ENCODE peak calls at places on chromosomes 11 and 22, in five cellular contexts. One of them, this sample, is unnamed.

GRCh38 chr11:57425565-57426438 is 1.1 kb downstream of the SLC43A3 start:
- DNase-seq in astrocyte of the cerebellum: no peak
- DNase-seq in left lung: peak; percentile 85
- DNase-seq in cardiac fibroblast: peak; percentile 63
- DNase-seq in right atrium auricular region: peak; percentile 86
- DNase-seq in this sample: no peak

GRCh38 chr11:103794262-103794661 is 242.2 kb upstream of the DDI1 start:
- DNase-seq in right atrium auricular region: no peak
- DNase-seq in left lung: no peak
- DNase-seq in astrocyte of the cerebellum: no peak
- DNase-seq in cardiac fibroblast: peak; percentile 85
- DNase-seq in this sample: no peak

GRCh38 chr22:44597616-44598015 is 99.6 kb upstream of the RTL6 start:
- DNase-seq in left lung: no peak
- DNase-seq in cardiac fibroblast: no peak
- DNase-seq in astrocyte of the cerebellum: no peak
- DNase-seq in right atrium auricular region: no peak
- DNase-seq in this sample: no peak

GRCh38 chr11:123536690-123537437 is 106.8 kb downstream of the GRAMD1B start:
- DNase-seq in left lung: no peak
- DNase-seq in astrocyte of the cerebellum: no peak
- DNase-seq in cardiac fibroblast: peak; percentile 56
- DNase-seq in right atrium auricular region: no peak
- DNase-seq in this sample: no peak

GRCh38 chr11:14679662-14680061 is 36.1 kb downstream of the PDE3B start:
- DNase-seq in astrocyte of the cerebellum: no peak
- DNase-seq in cardiac fibroblast: no peak
- DNase-seq in right atrium auricular region: no peak
- DNase-seq in left lung: no peak
- DNase-seq in this sample: no peak

GRCh38 chr11:116928102-116928777 is 90.8 kb upstream of the APOA1 start:
- DNase-seq in cardiac fibroblast: peak; percentile 13
- DNase-seq in right atrium auricular region: no peak
- DNase-seq in left lung: no peak
- DNase-seq in astrocyte of the cerebellum: no peak
- DNase-seq in this sample: no peak

GRCh38 chr11:72676874-72677341 is 2.7 kb upstream of the PDE2A start:
- DNase-seq in right atrium auricular region: no peak
- DNase-seq in cardiac fibroblast: peak; percentile 54
- DNase-seq in left lung: peak; percentile 90
- DNase-seq in astrocyte of the cerebellum: no peak
- DNase-seq in this sample: no peak

GRCh38 chr11:65439331-65440181 is 17.0 kb downstream of the NEAT1 start:
- DNase-seq in right atrium auricular region: peak; percentile 57
- DNase-seq in left lung: no peak
- DNase-seq in astrocyte of the cerebellum: no peak
- DNase-seq in cardiac fibroblast: peak; percentile 65
- DNase-seq in this sample: no peak

GRCh38 chr22:27204817-27205216 is 547.4 kb downstream of the MIAT start:
- DNase-seq in right atrium auricular region: no peak
- DNase-seq in astrocyte of the cerebellum: no peak
- DNase-seq in left lung: no peak
- DNase-seq in cardiac fibroblast: no peak
- DNase-seq in this sample: no peak

GRCh38 chr22:27204280-27204679 is 546.9 kb downstream of the MIAT start:
- DNase-seq in cardiac fibroblast: no peak
- DNase-seq in right atrium auricular region: no peak
- DNase-seq in left lung: no peak
- DNase-seq in astrocyte of the cerebellum: no peak
- DNase-seq in this sample: no peak

GRCh38 chr22:27207907-27208306 is 550.5 kb downstream of the MIAT start:
- DNase-seq in astrocyte of the cerebellum: no peak
- DNase-seq in right atrium auricular region: peak; percentile 70
- DNase-seq in left lung: no peak
- DNase-seq in cardiac fibroblast: no peak
- DNase-seq in this sample: no peak

GRCh38 chr22:27206001-27206746 is 548.8 kb downstream of the MIAT start:
- DNase-seq in astrocyte of the cerebellum: peak; percentile 24
- DNase-seq in cardiac fibroblast: peak; percentile 31
- DNase-seq in right atrium auricular region: no peak
- DNase-seq in left lung: no peak
- DNase-seq in this sample: no peak

GRCh38 chr22:27206747-27207133 is 549.4 kb downstream of the MIAT start:
- DNase-seq in astrocyte of the cerebellum: no peak
- DNase-seq in left lung: no peak
- DNase-seq in right atrium auricular region: no peak
- DNase-seq in cardiac fibroblast: no peak
- DNase-seq in this sample: no peak
- H3K4me3 ChIP-seq in astrocyte of the cerebellum: no peak overlapping the region
- H3K4me3 ChIP-seq in left lung: no peak overlapping the region
- H3K4me3 ChIP-seq in right atrium auricular region: no peak overlapping the region
- H3K4me3 ChIP-seq in cardiac fibroblast: no peak overlapping the region
- H3K4me3 ChIP-seq in this sample: no peak overlapping the region

GRCh38 chr11:28674432-28675076 is 566.4 kb downstream of the METTL15 start:
- DNase-seq in left lung: no peak
- DNase-seq in cardiac fibroblast: peak; percentile 53
- DNase-seq in astrocyte of the cerebellum: no peak
- DNase-seq in right atrium auricular region: no peak
- DNase-seq in this sample: no peak
- TF ChIP-seq CTCF in left lung: no peak
- TF ChIP-seq CTCF in cardiac fibroblast: peak; percentile 29
- TF ChIP-seq CTCF in astrocyte of the cerebellum: peak; percentile 42
- TF ChIP-seq CTCF in right atrium auricular region: peak; percentile 43
- TF ChIP-seq CTCF in this sample: peak; percentile 57

DNA sequence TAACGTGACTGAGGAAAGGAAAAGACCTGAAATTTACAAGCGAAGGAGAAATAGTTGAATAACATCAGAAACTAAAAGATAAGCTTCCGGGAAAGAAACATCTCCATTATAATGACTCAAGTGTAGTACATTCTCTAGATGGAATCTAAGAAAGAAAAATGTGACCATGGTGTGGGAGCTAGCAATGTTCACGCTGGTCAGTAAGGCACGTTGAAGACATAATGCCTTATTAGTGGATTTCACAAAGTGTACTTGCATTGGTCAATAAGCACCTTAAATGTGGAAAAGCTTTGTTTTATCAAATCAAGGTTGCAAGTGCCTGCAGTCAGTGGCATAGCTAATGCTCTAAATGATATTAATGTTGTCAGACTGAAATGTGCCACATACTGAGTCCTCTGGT is 2.8 kb upstream of the LARGE1 start:
- DNase-seq in left lung: no peak
- DNase-seq in cardiac fibroblast: no peak
- DNase-seq in right atrium auricular region: no peak
- DNase-seq in astrocyte of the cerebellum: no peak
- DNase-seq in this sample: no peak
- H3K4me3 ChIP-seq in left lung: peak overlapping the region; percentile 52
- H3K4me3 ChIP-seq in cardiac fibroblast: peak overlapping the region; percentile 64
- H3K4me3 ChIP-seq in right atrium auricular region: peak overlapping the region; percentile 62
- H3K4me3 ChIP-seq in astrocyte of the cerebellum: peak overlapping the region; percentile 47
- H3K4me3 ChIP-seq in this sample: peak overlapping the region; percentile 77

DNA sequence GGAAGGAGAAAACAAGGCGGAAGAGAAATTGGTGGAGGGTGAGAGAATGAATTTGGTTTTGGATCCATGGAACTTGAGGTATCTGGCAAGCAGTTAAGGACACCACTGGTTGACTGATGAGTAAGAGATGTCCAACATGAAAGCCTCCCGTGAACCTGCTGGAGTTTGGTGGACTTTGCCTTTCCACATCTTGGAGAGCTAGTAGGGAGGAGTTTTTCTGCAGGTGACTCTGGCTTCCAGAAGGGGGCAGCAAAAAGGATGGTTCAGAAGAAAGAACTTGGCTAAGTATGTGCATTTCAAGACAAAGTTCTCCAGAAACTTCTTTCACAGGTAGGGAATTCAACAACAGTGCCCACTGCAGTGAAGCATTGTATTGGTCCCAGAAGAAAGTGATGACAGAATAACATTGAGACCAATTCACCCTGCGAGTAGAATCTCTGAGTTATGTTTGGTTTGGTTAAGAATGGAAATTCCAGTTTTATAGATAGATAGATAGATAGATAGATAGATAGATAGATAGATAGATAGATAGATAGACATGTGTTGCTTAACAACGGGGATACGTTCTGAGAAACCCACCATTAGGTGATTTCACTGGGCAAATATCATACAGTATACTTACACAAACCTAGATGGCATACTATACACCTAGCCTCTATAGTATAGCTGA is 28.5 kb downstream of the DCDC1 start:
- DNase-seq in right atrium auricular region: no peak
- DNase-seq in astrocyte of the cerebellum: peak; percentile 2
- DNase-seq in cardiac fibroblast: peak; percentile 52
- DNase-seq in left lung: no peak
- DNase-seq in this sample: no peak
- TF ChIP-seq CTCF in right atrium auricular region: no peak
- TF ChIP-seq CTCF in astrocyte of the cerebellum: peak; percentile 60
- TF ChIP-seq CTCF in cardiac fibroblast: peak; percentile 69
- TF ChIP-seq CTCF in left lung: peak; percentile 35
- TF ChIP-seq CTCF in this sample: peak; percentile 71

DNA sequence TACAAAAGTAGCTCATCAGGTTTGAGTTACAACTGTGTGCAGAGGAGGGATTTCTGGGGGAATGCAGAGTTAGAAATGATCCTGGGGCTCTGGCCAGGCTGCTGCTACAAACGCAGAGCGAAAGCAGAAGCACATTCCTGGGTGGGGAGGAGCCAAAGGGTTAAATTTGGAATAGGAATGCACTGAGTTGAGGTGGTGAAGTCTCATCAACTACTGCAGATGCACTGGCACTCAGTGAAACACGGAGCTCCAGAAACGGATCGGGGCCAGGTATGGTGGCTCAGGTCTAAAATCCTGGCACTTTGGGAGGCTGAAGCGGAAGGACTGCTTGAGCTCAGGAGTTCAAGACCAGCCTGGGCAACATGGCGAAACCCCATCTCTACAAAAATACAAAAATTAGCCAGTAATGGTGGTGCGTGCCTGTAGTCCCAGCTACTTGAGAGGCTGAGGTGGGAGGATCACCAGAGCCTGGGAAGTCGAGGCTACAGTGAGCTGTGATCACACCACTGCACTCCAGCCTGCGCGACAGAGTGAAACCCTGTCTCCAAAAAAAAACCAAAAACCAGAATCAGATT is 3.2 kb downstream of the CHKA start:
- DNase-seq in left lung: no peak
- DNase-seq in right atrium auricular region: no peak
- DNase-seq in cardiac fibroblast: no peak
- DNase-seq in astrocyte of the cerebellum: no peak
- DNase-seq in this sample: no peak
- H3K4me3 ChIP-seq in left lung: no peak overlapping the region
- H3K4me3 ChIP-seq in right atrium auricular region: no peak overlapping the region
- H3K4me3 ChIP-seq in cardiac fibroblast: no peak overlapping the region
- H3K4me3 ChIP-seq in astrocyte of the cerebellum: no peak overlapping the region
- H3K4me3 ChIP-seq in this sample: no peak overlapping the region

GRCh38 chr11:42631223-42631843 is 680.5 kb upstream of the API5 start:
- DNase-seq in right atrium auricular region: no peak
- DNase-seq in cardiac fibroblast: peak; percentile 16
- DNase-seq in astrocyte of the cerebellum: no peak
- DNase-seq in left lung: no peak
- DNase-seq in this sample: peak; percentile 30
- TF ChIP-seq CTCF in right atrium auricular region: no peak
- TF ChIP-seq CTCF in cardiac fibroblast: peak; percentile 22
- TF ChIP-seq CTCF in astrocyte of the cerebellum: peak; percentile 11
- TF ChIP-seq CTCF in left lung: peak; percentile 35
- TF ChIP-seq CTCF in this sample: peak; percentile 45

GRCh38 chr11:44726278-44727113 is at the start of gene TSPAN18:
- DNase-seq in left lung: no peak
- DNase-seq in astrocyte of the cerebellum: no peak
- DNase-seq in right atrium auricular region: no peak
- DNase-seq in cardiac fibroblast: no peak
- DNase-seq in this sample: no peak

GRCh38 chr11:44728085-44728410 is 1.3 kb downstream of the TSPAN18 start:
- DNase-seq in cardiac fibroblast: no peak
- DNase-seq in right atrium auricular region: no peak
- DNase-seq in astrocyte of the cerebellum: no peak
- DNase-seq in left lung: no peak
- DNase-seq in this sample: no peak

GRCh38 chr11:44728491-44728910 is 1.7 kb downstream of the TSPAN18 start:
- DNase-seq in astrocyte of the cerebellum: no peak
- DNase-seq in cardiac fibroblast: no peak
- DNase-seq in left lung: no peak
- DNase-seq in right atrium auricular region: no peak
- DNase-seq in this sample: no peak

GRCh38 chr11:44727373-44728084 is 767 bp downstream of the TSPAN18 start:
- DNase-seq in astrocyte of the cerebellum: peak; percentile 19
- DNase-seq in cardiac fibroblast: peak; percentile 75
- DNase-seq in right atrium auricular region: peak; percentile 83
- DNase-seq in left lung: peak; percentile 94
- DNase-seq in this sample: no peak

DNA sequence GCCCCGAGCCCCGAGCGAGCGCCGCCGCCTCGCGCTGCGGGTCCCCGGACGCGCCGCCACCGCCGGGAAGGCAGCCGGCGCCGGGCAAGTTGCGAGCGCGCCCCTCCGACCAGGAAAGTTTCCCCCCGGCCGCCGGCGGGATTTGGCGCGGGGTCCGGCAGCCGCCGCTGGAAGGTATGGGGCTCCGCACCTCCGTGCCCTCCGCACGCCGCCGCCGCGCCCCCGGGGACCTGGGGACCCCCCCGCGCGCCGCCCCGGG is 281 bp downstream of the TSPAN18 start:
- DNase-seq in cardiac fibroblast: no peak
- DNase-seq in astrocyte of the cerebellum: no peak
- DNase-seq in right atrium auricular region: no peak
- DNase-seq in left lung: no peak
- DNase-seq in this sample: no peak
- H3K4me3 ChIP-seq in cardiac fibroblast: no peak overlapping the region
- H3K4me3 ChIP-seq in astrocyte of the cerebellum: peak overlapping the region; percentile 40
- H3K4me3 ChIP-seq in right atrium auricular region: peak overlapping the region; percentile 72
- H3K4me3 ChIP-seq in left lung: peak overlapping the region; percentile 47
- H3K4me3 ChIP-seq in this sample: peak overlapping the region; percentile 81

This sample was measured in epithelial cell of proximal tubule.